ENCODE peak calls at places on chromosomes 11 and 22, in four cellular contexts. W is CD4-positive, alpha-beta memory T cell; S is aorta; P is mammary epithelial cell. G is an unnamed sample.

GRCh38 chr11:108606495-108607160 is 13.1 kb upstream of the EXPH5 start:
- DNase-seq in W (no peak), S (no peak), P (peak), G (no peak)

GRCh38 chr11:34620820-34621792 is at the start of gene EHF:
- DNase-seq in W (no peak), S (no peak), P (peak), G (no peak)

GRCh38 chr11:41879186-41879738 is 419.8 kb upstream of the LRRC4C start:
- DNase-seq in W (no peak), S (no peak), P (peak), G (no peak)

GRCh38 chr11:126927628-126928027 is 72.9 kb downstream of the KIRREL3 start:
- DNase-seq in W (no peak), S (no peak), P (peak), G (no peak)

GRCh38 chr22:36383110-36383581 is 4.6 kb downstream of the MYH9 start:
- DNase-seq in W (peak), S (no peak), P (peak), G (peak)

GRCh38 chr11:2590131-2590950 is 109.5 kb downstream of the KCNQ1OT1 start:
- DNase-seq in W (no peak), S (peak), P (no peak), G (no peak)

GRCh38 chr11:115920087-115920461 is 415.9 kb upstream of the CADM1 start:
- DNase-seq in W (no peak), S (no peak), P (peak), G (no peak)

GRCh38 chr22:22360014-22360413 is 115.4 kb downstream of the VPREB1 start:
- DNase-seq in W (no peak), S (no peak), P (no peak), G (no peak)

GRCh38 chr11:124837491-124837856 is 27.8 kb upstream of the ROBO3 start:
- DNase-seq in W (no peak), S (no peak), P (peak), G (peak)

GRCh38 chr11:2193099-2193886 is 21.7 kb upstream of the TH start:
- DNase-seq in W (no peak), S (no peak), P (no peak), G (no peak)

GRCh38 chr22:31177420-31178162 is 17.6 kb downstream of the RNF185 start:
- DNase-seq in W (no peak), S (peak), P (peak), G (peak)

GRCh38 chr11:60870733-60871377 is 3.5 kb downstream of the ZP1 start:
- DNase-seq in W (no peak), S (no peak), P (no peak), G (no peak)

GRCh38 chr11:64758330-64759079 is 1.3 kb downstream of the PYGM start:
- DNase-seq in W (no peak), S (peak), P (no peak), G (no peak)

DNA sequence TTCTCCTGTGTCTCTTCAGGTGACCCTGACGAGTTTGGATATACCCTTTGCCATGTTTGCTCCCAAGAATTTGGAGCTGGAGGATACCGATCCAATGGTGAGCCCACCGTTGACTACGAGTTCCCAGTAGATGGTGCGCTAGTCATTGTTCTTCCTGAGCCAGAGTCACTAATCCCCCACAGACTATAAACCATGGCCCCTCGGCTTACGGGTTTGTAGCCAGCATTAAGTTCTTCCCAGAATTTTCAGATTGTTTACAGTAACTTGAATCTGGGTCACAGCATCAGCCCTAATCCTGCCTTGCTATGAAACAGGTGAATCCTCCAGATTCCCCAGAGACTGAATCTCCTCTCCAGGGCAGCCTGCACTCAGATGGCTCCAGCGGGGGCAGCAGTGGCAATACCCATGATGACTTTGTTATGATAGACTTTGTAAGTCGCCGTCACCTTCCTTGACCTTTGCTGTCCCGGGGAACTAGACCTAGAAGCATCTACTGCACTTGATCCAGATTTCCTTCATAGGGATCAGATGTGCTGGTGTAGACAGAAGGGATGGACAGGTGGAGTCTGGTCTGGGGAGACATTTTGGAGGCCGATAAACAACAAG is 31.8 kb downstream of the ARHGAP1 start:
- DNase-seq in W (no peak), S (no peak), P (no peak), G (no peak)
- H3K4me3 ChIP-seq in W (no peak), S (no peak), P (no peak), G (no peak)

DNA sequence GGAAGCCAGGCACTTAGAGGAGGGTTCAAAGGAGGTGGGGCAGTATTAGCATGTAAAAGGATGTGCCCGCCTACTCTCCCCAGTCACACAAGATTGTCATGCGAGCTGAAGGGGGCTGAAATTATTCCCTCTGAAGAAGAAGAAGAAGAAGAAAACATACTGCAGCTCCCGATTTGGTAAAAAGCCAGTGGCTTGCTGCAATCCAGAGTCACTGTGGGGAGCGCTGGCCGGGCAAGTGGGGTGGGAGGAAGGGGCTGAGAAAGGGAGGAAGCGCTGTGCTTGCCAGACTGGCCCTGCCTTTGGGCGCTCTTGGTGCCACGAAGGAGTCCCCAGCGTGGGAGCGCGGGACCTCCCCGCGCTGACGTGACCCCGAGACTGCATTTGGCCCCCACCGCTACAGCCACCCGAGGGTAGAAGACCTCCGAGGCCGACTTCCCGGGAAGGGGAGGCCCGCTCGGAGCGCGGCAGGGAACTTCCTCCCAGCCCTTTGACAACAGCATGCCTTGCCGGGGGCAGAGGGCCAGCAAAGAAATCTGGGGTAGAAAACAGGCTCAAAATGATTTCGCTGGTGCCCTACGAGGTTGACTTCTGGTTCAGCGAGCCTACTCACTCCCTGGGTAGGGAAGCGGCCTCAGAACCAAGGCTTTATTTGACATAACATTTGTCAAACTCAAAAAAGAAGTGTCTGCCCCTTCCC is 906.3 kb downstream of the DLG2 start:
- DNase-seq in W (no peak), S (peak), P (no peak), G (no peak)
- H3K4me3 ChIP-seq in W (no peak), S (peak), P (no peak), G (no peak)

GRCh38 chr22:23836281-23836680 is 2.5 kb downstream of the DERL3 start:
- DNase-seq in W (no peak), S (peak), P (no peak), G (no peak)

GRCh38 chr22:23836692-23837495 is 1.9 kb downstream of the DERL3 start:
- DNase-seq in W (no peak), S (no peak), P (no peak), G (no peak)

GRCh38 chr22:23837911-23838685 is 708 bp downstream of the DERL3 start:
- DNase-seq in W (no peak), S (no peak), P (no peak), G (no peak)

GRCh38 chr22:23838686-23839468 is at the start of gene DERL3:
- DNase-seq in W (peak), S (peak), P (peak), G (peak)

GRCh38 chr22:23837496-23837859 is 1.3 kb downstream of the DERL3 start:
- DNase-seq in W (no peak), S (no peak), P (no peak), G (no peak)
- H3K4me3 ChIP-seq in W (no peak), S (no peak), P (no peak), G (no peak)

GRCh38 chr11:121655481-121656332 is 202.9 kb upstream of the SORL1-AS1 start:
- DNase-seq in W (peak), S (peak), P (peak), G (peak)

GRCh38 chr11:121652982-121653381 is 200.2 kb upstream of the SORL1-AS1 start:
- DNase-seq in W (no peak), S (no peak), P (no peak), G (no peak)

GRCh38 chr11:121656333-121657090 is 203.7 kb upstream of the SORL1-AS1 start:
- DNase-seq in W (no peak), S (no peak), P (no peak), G (no peak)

GRCh38 chr11:121657191-121657590 is 204.4 kb upstream of the SORL1-AS1 start:
- DNase-seq in W (no peak), S (no peak), P (no peak), G (no peak)

GRCh38 chr11:121654506-121655480 is 202.0 kb upstream of the SORL1-AS1 start:
- DNase-seq in W (no peak), S (no peak), P (no peak), G (peak)
- H3K4me3 ChIP-seq in W (peak), S (peak), P (peak), G (peak)

G was measured in fibroblast of villous mesenchyme.